ENCODE peak calls at places on chromosomes 7 and 10, in four cellular contexts. H, V, T and W are unnamed samples.

GRCh38 chr10:62511656-62512055 is 137.5 kb downstream of the ZNF365 start:
- DNase-seq in H (no peak), V (no peak), T (no peak), W (no peak)

GRCh38 chr10:44424298-44424697 is 39.4 kb upstream of the CXCL12 start:
- DNase-seq in H (no peak), V (no peak), T (no peak), W (no peak)

GRCh38 chr7:10908600-10908999 is 65.1 kb upstream of the PHF14 start:
- DNase-seq in H (no peak), V (no peak), T (no peak), W (peak)

GRCh38 chr10:97923476-97923875 is 73.8 kb downstream of the GOLGA7B start:
- DNase-seq in H (no peak), V (no peak), T (no peak), W (no peak)

GRCh38 chr7:142158741-142159496 is 47.4 kb downstream of the MGAM2 start:
- DNase-seq in H (no peak), V (no peak), T (no peak), W (no peak)

GRCh38 chr7:107594961-107595737 is 15.1 kb downstream of the BCAP29 start:
- DNase-seq in H (no peak), V (no peak), T (no peak), W (no peak)

GRCh38 chr10:76902949-76903348 is 734.7 kb downstream of the KCNMA1 start:
- DNase-seq in H (peak), V (no peak), T (no peak), W (peak)

GRCh38 chr10:58044072-58044471 is 223.6 kb downstream of the IPMK start:
- DNase-seq in H (no peak), V (no peak), T (no peak), W (no peak)

GRCh38 chr10:4383683-4384082 is 442.3 kb upstream of the AKR1E2 start:
- DNase-seq in H (no peak), V (no peak), T (no peak), W (no peak)

GRCh38 chr10:7260412-7260900 is 150.4 kb downstream of the SFMBT2 start:
- DNase-seq in H (peak), V (peak), T (peak), W (peak)

GRCh38 chr7:126856691-126857291 is 395.9 kb downstream of the GRM8 start:
- DNase-seq in H (peak), V (no peak), T (peak), W (no peak)

GRCh38 chr7:101239951-101240220 is 2.3 kb upstream of the CLDN15 start:
- DNase-seq in H (no peak), V (peak), T (no peak), W (no peak)

GRCh38 chr10:132640326-132641125 is 102.9 kb downstream of the INPP5A start:
- DNase-seq in H (no peak), V (no peak), T (no peak), W (peak)

GRCh38 chr10:5563991-5564536 is 39.3 kb downstream of the CALML3 start:
- DNase-seq in H (no peak), V (peak), T (no peak), W (no peak)

GRCh38 chr10:132572545-132572937 is 35.0 kb downstream of the INPP5A start:
- DNase-seq in H (peak), V (no peak), T (no peak), W (peak)

GRCh38 chr7:64686493-64687184 is 20.7 kb downstream of the ZNF107 start:
- DNase-seq in H (no peak), V (no peak), T (peak), W (no peak)

GRCh38 chr7:117269417-117269816 is 53.4 kb downstream of the WNT2 start:
- DNase-seq in H (no peak), V (no peak), T (no peak), W (no peak)

GRCh38 chr10:110029448-110029847 is 21.7 kb downstream of the ADD3 start:
- DNase-seq in H (no peak), V (no peak), T (no peak), W (no peak)

GRCh38 chr7:158135931-158136330 is 451.7 kb downstream of the PTPRN2 start:
- DNase-seq in H (no peak), V (no peak), T (no peak), W (no peak)

GRCh38 chr10:80670774-80671173 is 133.1 kb downstream of the SH2D4B start:
- DNase-seq in H (no peak), V (no peak), T (no peak), W (no peak)

GRCh38 chr7:27191716-27192545 is 6.9 kb upstream of the HOXA11 start:
- DNase-seq in H (no peak), V (no peak), T (no peak), W (peak)

GRCh38 chr10:97795886-97796285 is 24.1 kb upstream of the SFRP5 start:
- DNase-seq in H (no peak), V (no peak), T (no peak), W (peak)

GRCh38 chr7:111137296-111138195 is 46.6 kb downstream of the LRRN3 start:
- DNase-seq in H (no peak), V (no peak), T (no peak), W (no peak)

GRCh38 chr7:152588350-152588749 is 87.6 kb downstream of the XRCC2 start:
- DNase-seq in H (no peak), V (no peak), T (peak), W (no peak)

GRCh38 chr10:60611291-60611747 is 167.0 kb upstream of the CDK1 start:
- DNase-seq in H (no peak), V (no peak), T (peak), W (no peak)

GRCh38 chr10:106473129-106473528 is 691.4 kb downstream of the SORCS1 start:
- DNase-seq in H (no peak), V (no peak), T (no peak), W (no peak)

GRCh38 chr10:94287331-94287730 is 75.4 kb downstream of the NOC3L start:
- DNase-seq in H (no peak), V (no peak), T (no peak), W (no peak)

GRCh38 chr10:133357293-133358151 is at the start of gene FUOM:
- DNase-seq in H (peak), V (peak), T (peak), W (peak)

GRCh38 chr10:101047961-101048892 is 13.6 kb upstream of the KAZALD1 start:
- DNase-seq in H (no peak), V (no peak), T (no peak), W (peak)

GRCh38 chr7:11343818-11344413 is 370.2 kb downstream of the PHF14 start:
- DNase-seq in H (peak), V (peak), T (peak), W (no peak)

GRCh38 chr7:149819141-149819960 is 18.8 kb upstream of the ZNF862 start:
- DNase-seq in H (no peak), V (no peak), T (no peak), W (no peak)

GRCh38 chr7:36658603-36659516 is 65.4 kb downstream of the AOAH start:
- DNase-seq in H (no peak), V (no peak), T (peak), W (no peak)

GRCh38 chr10:103241262-103242011 is 4.2 kb upstream of the RPEL1 start:
- DNase-seq in H (no peak), V (no peak), T (peak), W (no peak)

GRCh38 chr7:83426325-83426724 is 222.6 kb downstream of the SEMA3E start:
- DNase-seq in H (no peak), V (no peak), T (no peak), W (no peak)

GRCh38 chr10:69861251-69862240 is 59.8 kb downstream of the COL13A1 start:
- DNase-seq in H (peak), V (no peak), T (peak), W (no peak)

GRCh38 chr7:41754046-41754445 is 51.2 kb upstream of the INHBA start:
- DNase-seq in H (no peak), V (no peak), T (no peak), W (no peak)

GRCh38 chr7:5665106-5666025 is 116.1 kb downstream of the RNF216 start:
- DNase-seq in H (peak), V (peak), T (peak), W (peak)

GRCh38 chr7:5657901-5658300 is 123.6 kb downstream of the RNF216 start:
- DNase-seq in H (no peak), V (no peak), T (no peak), W (no peak)

GRCh38 chr7:5662776-5663175 is 118.7 kb downstream of the RNF216 start:
- DNase-seq in H (no peak), V (no peak), T (no peak), W (no peak)

GRCh38 chr7:5659584-5659983 is 121.9 kb downstream of the RNF216 start:
- DNase-seq in H (no peak), V (no peak), T (no peak), W (no peak)

DNA sequence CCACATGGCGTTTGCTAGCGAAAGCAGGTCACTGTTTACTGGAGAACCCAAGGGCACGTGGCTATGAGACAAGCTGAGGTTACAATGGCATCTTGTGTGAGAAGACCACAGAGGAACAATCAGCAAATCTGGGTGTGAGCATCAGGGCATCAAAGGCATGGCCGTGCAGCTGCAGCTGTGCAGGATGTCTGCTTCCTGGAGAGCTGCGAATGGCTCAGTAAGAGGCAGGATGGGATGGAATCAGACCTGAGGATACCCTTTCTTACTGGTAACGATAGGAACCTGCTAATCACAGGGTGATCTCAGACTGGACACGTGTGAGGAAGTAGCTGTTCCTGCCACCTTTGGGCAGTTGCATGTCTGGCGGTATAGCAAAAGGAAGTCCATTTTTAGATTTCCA is 119.5 kb downstream of the RNF216 start:
- DNase-seq in H (no peak), V (no peak), T (no peak), W (no peak)
- TF ChIP-seq ELF4 in H (no peak), V (no peak), T (no peak), W (no peak)

DNA sequence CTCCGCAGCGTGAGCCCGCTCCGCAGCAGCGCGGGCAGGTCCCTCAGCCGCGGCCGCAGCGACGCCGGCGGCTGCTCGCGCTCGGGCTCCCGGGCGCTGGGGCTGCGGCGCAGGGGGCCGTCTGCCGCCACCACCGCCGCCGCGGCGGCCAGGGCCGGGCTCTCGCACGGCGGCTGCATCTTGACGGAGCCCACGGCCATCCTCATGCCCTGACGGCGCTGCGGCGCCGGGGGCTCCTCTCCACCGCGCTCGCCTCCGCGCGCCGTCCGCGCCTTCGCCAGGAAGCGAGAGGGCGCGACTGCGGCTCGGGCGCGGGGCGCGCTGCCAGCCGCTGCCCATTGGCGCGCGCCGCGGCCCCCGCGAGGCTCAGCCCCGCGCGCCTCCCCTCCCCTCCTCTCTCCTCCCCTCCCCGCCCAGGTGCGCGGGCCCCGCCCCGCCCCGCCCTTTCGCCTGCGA is at the start of gene RAPGEF5:
- DNase-seq in H (peak), V (no peak), T (no peak), W (peak)
- TF ChIP-seq ELF4 in H (no peak), V (no peak), T (no peak), W (no peak)

GRCh38 chr7:109835577-109835976 is 1255.3 kb upstream of the LRRN3 start:
- DNase-seq in H (no peak), V (no peak), T (no peak), W (no peak)

GRCh38 chr7:109836016-109836415 is 1254.9 kb upstream of the LRRN3 start:
- DNase-seq in H (no peak), V (no peak), T (no peak), W (no peak)
- TF ChIP-seq ELF4 in H (no peak), V (no peak), T (no peak), W (no peak)

DNA sequence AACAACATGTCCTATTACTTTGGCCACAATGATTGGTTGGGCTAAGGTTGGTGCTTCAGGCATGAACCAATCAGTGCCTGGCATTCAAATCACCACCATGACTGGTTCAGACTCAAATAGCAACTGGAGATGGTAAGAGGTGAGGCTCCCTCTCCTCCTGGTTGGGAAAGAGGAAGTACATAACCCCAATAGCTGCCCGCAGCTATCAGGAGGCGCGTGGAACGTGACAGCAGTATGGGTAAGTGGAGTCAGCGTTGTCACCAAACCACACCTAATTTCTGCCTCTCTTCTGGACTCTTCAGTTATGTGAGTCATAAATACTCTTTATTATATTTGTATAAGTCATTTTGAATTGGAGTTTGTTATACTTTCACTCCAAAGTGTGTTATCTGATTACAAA is 17.9 kb upstream of the ITGA8 start:
- DNase-seq in H (no peak), V (no peak), T (no peak), W (no peak)
- TF ChIP-seq ELF4 in H (no peak), V (no peak), T (no peak), W (no peak)

GRCh38 chr7:72345208-72345727 is 66.9 kb downstream of the CALN1 start:
- DNase-seq in H (no peak), V (no peak), T (no peak), W (no peak)

DNA sequence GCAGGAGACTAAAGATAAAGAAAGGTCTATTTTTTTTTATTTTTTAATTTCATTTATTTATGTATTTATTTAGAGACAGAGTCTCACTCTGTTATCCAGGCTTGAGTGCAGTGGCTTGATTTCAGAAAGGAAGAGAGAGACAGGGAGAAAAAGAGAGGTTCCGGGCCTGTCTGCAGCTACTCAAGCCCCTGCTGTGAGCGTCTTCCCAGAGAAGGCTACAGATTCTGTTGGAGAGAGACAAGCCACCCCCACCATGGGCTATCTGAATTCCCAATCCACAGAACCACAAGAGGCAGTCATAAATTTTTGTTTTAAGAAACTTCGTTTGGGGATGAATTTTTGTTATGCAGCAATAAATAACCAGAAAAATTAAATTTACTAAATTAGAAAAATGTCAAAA is 68.1 kb downstream of the CALN1 start:
- DNase-seq in H (no peak), V (no peak), T (no peak), W (peak)
- TF ChIP-seq ELF4 in H (no peak), V (no peak), T (no peak), W (no peak)

GRCh38 chr7:50674896-50675835 is 107.5 kb downstream of the GRB10 start:
- DNase-seq in H (no peak), V (no peak), T (no peak), W (no peak)
- TF ChIP-seq ELF4 in H (no peak), V (no peak), T (no peak), W (no peak)

DNA sequence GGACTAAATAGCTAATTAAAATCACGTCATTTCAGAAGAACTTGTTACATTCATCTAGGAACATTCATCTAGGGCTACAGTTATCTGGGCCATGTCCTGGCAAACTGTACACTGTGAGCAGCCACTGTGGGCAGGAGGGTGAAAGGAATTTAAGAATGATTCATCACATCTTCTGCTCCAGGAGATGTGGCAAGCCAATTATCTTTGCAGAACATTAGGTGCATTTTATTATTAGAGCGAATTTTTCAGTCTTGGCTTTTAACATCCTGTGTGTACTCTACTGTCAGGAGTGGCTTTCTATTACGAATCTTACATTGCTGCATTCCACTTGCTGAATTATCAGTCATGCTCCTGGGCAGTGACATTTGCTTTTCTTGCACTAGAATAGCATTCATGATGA is 109.2 kb upstream of the TARP start:
- DNase-seq in H (no peak), V (no peak), T (no peak), W (no peak)
- TF ChIP-seq ELF4 in H (no peak), V (no peak), T (no peak), W (no peak)

DNA sequence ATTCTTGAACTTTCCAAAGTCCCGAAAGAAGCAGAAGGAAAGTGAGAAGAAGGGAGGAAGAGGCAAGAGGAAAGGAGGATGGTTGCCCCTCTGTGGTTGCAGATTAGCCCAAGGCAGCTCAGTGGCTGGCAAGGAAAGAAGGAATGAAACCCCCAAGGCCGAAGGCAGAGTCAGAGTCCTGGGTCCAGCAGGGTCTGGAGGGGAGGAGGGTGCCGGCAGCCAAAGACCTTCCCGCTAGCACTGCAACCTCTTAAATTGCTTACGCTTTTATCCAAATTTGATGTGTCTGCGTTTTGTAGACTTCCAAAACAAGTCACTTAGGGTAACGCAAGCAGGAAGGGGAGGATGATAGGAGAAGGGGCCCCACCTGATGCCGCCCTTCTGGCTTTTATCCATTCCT is 7.4 kb upstream of the PFKP start:
- DNase-seq in H (no peak), V (no peak), T (no peak), W (no peak)
- TF ChIP-seq ELF4 in H (no peak), V (no peak), T (no peak), W (no peak)